ENCODE peak calls at places on chromosomes 6 and 20, in nine cellular contexts. Q is naive thymus-derived CD8-positive, alpha-beta T cell; I is activated CD4-positive, alpha-beta memory T cell treated with anti-CD3 and anti-CD28 coated beads for 36 hours; W is HCT116; E is LoVo; R is Calu3; Z is breast epithelium; C is ACHN; L is fibroblast of the conjunctiva. Y is an unnamed sample.

GRCh38 chr6:36136551-36136950 is 6.2 kb downstream of the MAPK13 start:
- DNase-seq in L (no peak), I (no peak), Q (no peak), R (no peak), W (no peak), C (no peak), Z (no peak), E (no peak), Y (no peak)

GRCh38 chr6:79538481-79538971 is 1.3 kb upstream of the LCA5 start:
- DNase-seq in L (no peak), Q (no peak), Z (no peak), W (no peak), C (peak; percentile 23), R (no peak), E (no peak), I (no peak), Y (no peak)

GRCh38 chr6:45607818-45608217 is 230.1 kb upstream of the SUPT3H start:
- DNase-seq in I (no peak), Q (no peak), Z (no peak), W (peak; percentile 33), E (peak; percentile 81), L (no peak), R (peak; percentile 62), C (no peak), Y (no peak)

GRCh38 chr20:46724343-46724959 is 15.0 kb downstream of the SLC2A10 start:
- DNase-seq in E (no peak), C (no peak), L (no peak), I (no peak), Z (no peak), W (no peak), Q (no peak), R (no peak), Y (no peak)

GRCh38 chr6:98880486-98880885 is 46.1 kb downstream of the POU3F2 start:
- DNase-seq in W (no peak), R (no peak), L (no peak), I (no peak), C (no peak), Z (no peak), Q (no peak), E (no peak), Y (no peak)

GRCh38 chr6:159977242-159978214 is 8.6 kb downstream of the IGF2R start:
- DNase-seq in Z (no peak), E (no peak), I (no peak), L (no peak), Q (no peak), C (no peak), W (no peak), R (no peak), Y (no peak)

GRCh38 chr6:20370393-20370792 is 31.3 kb upstream of the E2F3 start:
- DNase-seq in Q (no peak), W (no peak), L (no peak), I (peak; percentile 21), C (no peak), R (no peak), Z (no peak), E (no peak), Y (no peak)

GRCh38 chr6:34520645-34521462 is 35.3 kb downstream of the SPDEF start:
- DNase-seq in I (no peak), C (no peak), E (no peak), W (no peak), L (no peak), Z (no peak), R (no peak), Q (no peak), Y (peak; percentile 40)

GRCh38 chr20:24952376-24953203 is 3.5 kb downstream of the CST7 start:
- DNase-seq in W (no peak), Z (no peak), Q (no peak), R (no peak), I (no peak), E (no peak), L (no peak), C (no peak), Y (peak; percentile 87)

GRCh38 chr20:52001999-52002666 is 189.4 kb downstream of the ZFP64 start:
- DNase-seq in Q (no peak), W (peak; percentile 3), R (peak; percentile 33), Z (no peak), L (no peak), E (peak; percentile 32), C (no peak), I (no peak), Y (no peak)

GRCh38 chr6:11229267-11230043 is 3.0 kb downstream of the NEDD9 start:
- DNase-seq in Q (no peak), Z (no peak), E (peak; percentile 24), I (no peak), R (peak; percentile 33), C (no peak), L (no peak), W (no peak), Y (no peak)

GRCh38 chr20:11375368-11375767 is 542.3 kb upstream of the BTBD3 start:
- DNase-seq in E (peak; percentile 10), Z (no peak), Q (no peak), L (no peak), W (no peak), C (no peak), I (no peak), R (no peak), Y (no peak)

GRCh38 chr20:2879148-2879547 is 5.9 kb downstream of the PTPRA start:
- DNase-seq in Q (no peak), L (peak; percentile 82), E (no peak), I (no peak), W (no peak), R (no peak), Z (no peak), C (peak; percentile 80), Y (no peak)

GRCh38 chr6:144305985-144306384 is 20.9 kb downstream of the UTRN start:
- DNase-seq in I (peak; percentile 49), Z (no peak), C (no peak), L (no peak), Q (no peak), E (no peak), W (no peak), R (no peak), Y (no peak)

GRCh38 chr20:64115171-64115911 is 8.0 kb upstream of the NPBWR2 start:
- DNase-seq in I (no peak), L (no peak), W (no peak), E (no peak), C (no peak), Q (no peak), R (peak; percentile 2), Z (peak; percentile 36), Y (peak; percentile 24)

GRCh38 chr6:152746172-152746553 is 4.4 kb upstream of the VIP start:
- DNase-seq in R (no peak), Q (no peak), W (peak; percentile 28), C (no peak), L (peak; percentile 18), I (no peak), E (peak; percentile 8), Z (no peak), Y (no peak)

GRCh38 chr6:137452331-137452894 is 41.8 kb downstream of the OLIG3 start:
- DNase-seq in C (no peak), W (no peak), E (no peak), R (no peak), Q (no peak), Z (no peak), L (peak; percentile 5), I (no peak), Y (no peak)

GRCh38 chr6:25248100-25248499 is 31.1 kb upstream of the CARMIL1 start:
- DNase-seq in R (no peak), C (peak; percentile 9), E (peak; percentile 30), Z (no peak), W (no peak), L (no peak), Q (no peak), I (no peak), Y (no peak)

GRCh38 chr6:4780360-4780812 is 4.2 kb downstream of the CDYL start:
- DNase-seq in E (peak; percentile 15), Q (no peak), I (peak; percentile 31), C (peak; percentile 15), W (no peak), R (peak; percentile 5), L (peak; percentile 20), Z (no peak), Y (no peak)

GRCh38 chr6:17336425-17336824 is 55.3 kb downstream of the RBM24 start:
- DNase-seq in C (no peak), W (no peak), L (peak; percentile 62), R (no peak), Q (no peak), I (no peak), E (no peak), Z (no peak), Y (no peak)

GRCh38 chr20:54070187-54070987 is at the start of gene BCAS1:
- DNase-seq in Q (no peak), E (peak; percentile 40), I (no peak), Z (peak; percentile 74), R (peak; percentile 76), L (no peak), C (no peak), W (no peak), Y (no peak)

GRCh38 chr6:156347251-156348049 is 429.7 kb upstream of the ARID1B start:
- DNase-seq in E (no peak), I (no peak), R (no peak), L (no peak), C (no peak), Z (no peak), Q (no peak), W (no peak), Y (no peak)

GRCh38 chr6:16238057-16238657 is at the start of gene GMPR:
- DNase-seq in Q (peak; percentile 76), W (peak; percentile 65), Z (peak; percentile 60), C (peak; percentile 34), E (peak; percentile 72), I (peak; percentile 82), L (peak; percentile 26), R (peak; percentile 44), Y (peak; percentile 90)

GRCh38 chr20:64077094-64077493 is 2.2 kb downstream of the RGS19 start:
- DNase-seq in W (no peak), L (no peak), C (no peak), E (no peak), I (peak; percentile 68), Z (no peak), R (no peak), Q (no peak), Y (no peak)

GRCh38 chr20:38195041-38195504 is 30.0 kb upstream of the TGM2 start:
- DNase-seq in L (no peak), Q (no peak), E (no peak), Z (no peak), W (no peak), C (no peak), I (no peak), R (no peak), Y (no peak)

GRCh38 chr6:21987501-21987957 is 309.3 kb downstream of the PRL start:
- DNase-seq in Z (peak; percentile 55), Q (peak; percentile 7), R (peak; percentile 87), C (peak; percentile 91), I (peak; percentile 9), W (peak; percentile 58), L (peak; percentile 45), E (no peak), Y (peak; percentile 54)

GRCh38 chr6:100176321-100176950 is 182.4 kb upstream of the MCHR2 start:
- DNase-seq in I (no peak), C (peak; percentile 50), Q (no peak), Z (no peak), E (peak; percentile 14), R (peak; percentile 53), W (peak; percentile 8), L (peak; percentile 37), Y (no peak)

GRCh38 chr6:219641-220198 is 72.6 kb upstream of the DUSP22 start:
- DNase-seq in W (no peak), Q (no peak), E (no peak), R (peak; percentile 17), I (no peak), Z (no peak), L (no peak), C (peak; percentile 53), Y (peak; percentile 62)

GRCh38 chr6:156862711-156863110 is 85.5 kb downstream of the ARID1B start:
- DNase-seq in Q (no peak), L (no peak), I (peak; percentile 80), C (no peak), W (no peak), E (no peak), R (no peak), Z (no peak), Y (no peak)

GRCh38 chr6:140269766-140270165 is 895.3 kb upstream of the CITED2 start:
- DNase-seq in L (no peak), W (no peak), I (no peak), Q (no peak), Z (no peak), C (no peak), R (no peak), E (no peak), Y (no peak)

GRCh38 chr6:161437851-161438250 is 164.0 kb upstream of the AGPAT4 start:
- DNase-seq in C (no peak), W (no peak), Q (no peak), L (no peak), I (no peak), R (no peak), Z (no peak), E (no peak), Y (no peak)

Y was measured in right lobe of liver.